ENCODE peak calls at places on chromosomes 3 and 15, in nine cellular contexts. L is endothelial cell of umbilical vein, B is testis, P is spleen, X is ovary, Z is Peyer's patch, Q is right lobe of liver, C is stomach, M is IMR-90. I is an unnamed sample.

GRCh38 chr15:56817266-56817665 is 84.0 kb upstream of the ZNF280D start:
- DNase-seq in L (peak), B (no peak), P (no peak), X (no peak), Z (no peak), Q (no peak), C (no peak), M (peak), I (no peak)

GRCh38 chr3:74546426-74546825 is 68.0 kb downstream of the CNTN3 start:
- DNase-seq in L (no peak), B (no peak), P (no peak), X (no peak), Z (no peak), Q (peak), C (peak), M (peak), I (no peak)

GRCh38 chr15:37995461-37996347 is 61.3 kb downstream of the TMCO5A start:
- DNase-seq in L (peak), B (peak), P (no peak), X (no peak), Z (no peak), Q (no peak), C (no peak), M (peak), I (peak)

GRCh38 chr3:24343084-24343783 is 151.4 kb downstream of the THRB start:
- DNase-seq in L (no peak), B (no peak), P (no peak), X (no peak), Z (no peak), Q (no peak), C (no peak), M (peak), I (no peak)

GRCh38 chr3:169497567-169498257 is 165.8 kb downstream of the MECOM start:
- DNase-seq in L (peak), B (no peak), P (no peak), X (no peak), Z (no peak), Q (no peak), C (no peak), M (peak), I (no peak)

GRCh38 chr3:197181751-197182150 is 116.7 kb downstream of the DLG1 start:
- DNase-seq in L (no peak), B (no peak), P (no peak), X (no peak), Z (no peak), Q (peak), C (no peak), M (peak), I (no peak)

GRCh38 chr15:43522247-43522646 is 4.8 kb downstream of the MAP1A start:
- DNase-seq in L (no peak), B (no peak), P (no peak), X (no peak), Z (no peak), Q (no peak), C (no peak), M (no peak), I (no peak)

GRCh38 chr3:143644370-143645089 is 203.7 kb downstream of the SLC9A9 start:
- DNase-seq in L (peak), B (peak), P (no peak), X (no peak), Z (peak), Q (peak), C (peak), M (peak), I (no peak)

GRCh38 chr15:51846463-51847230 is 17.2 kb downstream of the TMOD3 start:
- DNase-seq in L (peak), B (no peak), P (no peak), X (no peak), Z (no peak), Q (no peak), C (no peak), M (peak), I (peak)

GRCh38 chr15:92797168-92798052 is 102.7 kb upstream of the CHD2 start:
- DNase-seq in L (peak), B (peak), P (no peak), X (no peak), Z (no peak), Q (no peak), C (no peak), M (peak), I (peak)

DNA sequence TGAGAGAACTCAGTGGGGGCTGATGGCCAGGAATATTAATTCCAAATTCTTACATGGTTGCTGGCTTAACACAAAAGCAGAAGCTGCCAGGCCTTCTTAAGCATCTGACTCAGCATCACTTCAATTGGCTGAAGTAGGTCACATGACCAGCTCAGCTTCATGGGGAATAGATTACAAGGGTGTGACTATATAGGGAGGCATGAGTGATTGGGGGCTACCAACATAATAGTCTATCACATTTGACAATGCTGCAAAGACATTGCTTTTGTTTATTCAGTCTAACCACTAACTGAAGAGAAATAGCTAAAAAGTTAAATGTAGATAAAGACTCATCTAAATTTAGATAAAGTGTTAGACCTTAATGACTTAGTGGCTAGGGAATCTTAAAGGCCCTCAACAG is 101.7 kb upstream of the ANKRD28 start:
- DNase-seq in L (peak), B (no peak), P (no peak), X (no peak), Z (no peak), Q (no peak), C (no peak), M (peak), I (no peak)
- H3K27ac ChIP-seq in L (no peak), B (no peak), P (no peak), X (no peak), Z (no peak), Q (no peak), C (no peak), M (no peak), I (no peak)

GRCh38 chr3:195129644-195130492 is 141.1 kb downstream of the XXYLT1 start:
- DNase-seq in L (no peak), B (no peak), P (no peak), X (no peak), Z (no peak), Q (no peak), C (no peak), M (peak), I (no peak)
- TF ChIP-seq POLR2A in L (no peak), B (no peak), P (no peak), X (no peak), Z (no peak), Q (no peak), C (no peak), M (no peak), I (no peak)

GRCh38 chr15:78449220-78449999 is 11.4 kb downstream of the IREB2 start:
- DNase-seq in L (no peak), B (no peak), P (no peak), X (no peak), Z (no peak), Q (no peak), C (no peak), M (no peak), I (no peak)
- H3K27ac ChIP-seq in L (no peak), B (no peak), P (peak), X (peak), Z (no peak), Q (no peak), C (no peak), M (no peak), I (peak)

GRCh38 chr3:48596676-48597407 is 1.7 kb upstream of the COL7A1 start:
- DNase-seq in L (no peak), B (no peak), P (no peak), X (no peak), Z (no peak), Q (no peak), C (no peak), M (no peak), I (no peak)

GRCh38 chr3:48599509-48600285 is 4.6 kb upstream of the COL7A1 start:
- DNase-seq in L (no peak), B (no peak), P (no peak), X (no peak), Z (no peak), Q (no peak), C (no peak), M (no peak), I (no peak)

GRCh38 chr3:48599077-48599501 is 4.0 kb upstream of the COL7A1 start:
- DNase-seq in L (no peak), B (peak), P (no peak), X (no peak), Z (no peak), Q (no peak), C (no peak), M (no peak), I (no peak)

GRCh38 chr3:48597408-48597800 is 2.3 kb upstream of the COL7A1 start:
- DNase-seq in L (no peak), B (no peak), P (no peak), X (no peak), Z (no peak), Q (no peak), C (no peak), M (no peak), I (no peak)

DNA sequence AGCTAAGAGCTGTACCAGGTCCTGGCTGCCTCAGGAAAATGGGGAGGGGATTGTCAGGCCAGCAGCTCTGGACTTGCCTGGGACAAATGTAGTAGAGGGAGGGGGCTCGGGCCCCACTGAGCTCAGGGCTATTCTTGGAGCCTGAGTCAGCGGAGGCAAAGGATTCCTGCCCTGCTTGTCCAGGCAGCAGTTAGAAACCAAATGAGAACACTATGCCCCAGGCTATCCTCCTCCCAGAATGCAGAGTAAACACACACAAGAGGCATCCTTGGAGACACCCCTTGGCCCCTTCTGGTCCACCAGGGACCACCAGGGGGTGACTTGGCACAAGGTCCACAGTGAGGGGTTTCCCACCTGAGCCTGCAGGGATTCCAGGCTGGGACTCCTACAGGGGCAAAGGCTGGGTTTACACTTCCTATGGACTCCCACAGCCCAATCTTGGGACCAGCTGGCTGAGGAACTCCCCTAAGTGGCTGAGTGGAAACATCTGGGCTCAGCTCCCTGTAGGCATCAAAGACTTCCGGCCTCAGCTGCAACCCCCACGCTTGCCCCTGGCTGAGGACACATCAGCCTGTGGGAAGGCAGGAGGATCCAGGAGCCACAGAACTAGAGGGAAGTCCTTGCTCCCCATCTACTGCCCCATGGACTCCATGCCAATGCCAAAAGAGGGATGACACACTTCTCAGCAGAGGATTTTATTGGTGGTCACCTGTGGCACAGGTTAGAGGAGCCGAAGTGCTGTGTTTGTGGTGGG is 3.4 kb upstream of the COL7A1 start:
- DNase-seq in L (no peak), B (peak), P (no peak), X (peak), Z (no peak), Q (no peak), C (no peak), M (peak), I (no peak)
- TF ChIP-seq POLR2A in L (no peak), B (no peak), P (no peak), X (no peak), Z (no peak), Q (no peak), C (no peak), M (no peak), I (no peak)

GRCh38 chr15:48442011-48442410 is 110.8 kb downstream of the DUT start:
- DNase-seq in L (no peak), B (no peak), P (no peak), X (no peak), Z (no peak), Q (no peak), C (no peak), M (peak), I (no peak)

GRCh38 chr15:48435356-48435755 is 104.1 kb downstream of the DUT start:
- DNase-seq in L (no peak), B (no peak), P (no peak), X (no peak), Z (no peak), Q (no peak), C (no peak), M (peak), I (no peak)

GRCh38 chr15:48437178-48437577 is 105.9 kb downstream of the DUT start:
- DNase-seq in L (no peak), B (no peak), P (no peak), X (no peak), Z (no peak), Q (no peak), C (no peak), M (peak), I (no peak)

GRCh38 chr15:48440084-48440483 is 108.9 kb downstream of the DUT start:
- DNase-seq in L (no peak), B (peak), P (no peak), X (peak), Z (no peak), Q (no peak), C (no peak), M (peak), I (peak)
- H3K27ac ChIP-seq in L (no peak), B (no peak), P (no peak), X (no peak), Z (no peak), Q (no peak), C (no peak), M (peak), I (no peak)

GRCh38 chr15:90934949-90935751 is at the start of gene UNC45A:
- DNase-seq in L (peak), B (peak), P (peak), X (peak), Z (peak), Q (peak), C (peak), M (peak), I (peak)
- TF ChIP-seq POLR2A in L (peak), B (no peak), P (peak), X (peak), Z (peak), Q (peak), C (peak), M (peak), I (peak)

DNA sequence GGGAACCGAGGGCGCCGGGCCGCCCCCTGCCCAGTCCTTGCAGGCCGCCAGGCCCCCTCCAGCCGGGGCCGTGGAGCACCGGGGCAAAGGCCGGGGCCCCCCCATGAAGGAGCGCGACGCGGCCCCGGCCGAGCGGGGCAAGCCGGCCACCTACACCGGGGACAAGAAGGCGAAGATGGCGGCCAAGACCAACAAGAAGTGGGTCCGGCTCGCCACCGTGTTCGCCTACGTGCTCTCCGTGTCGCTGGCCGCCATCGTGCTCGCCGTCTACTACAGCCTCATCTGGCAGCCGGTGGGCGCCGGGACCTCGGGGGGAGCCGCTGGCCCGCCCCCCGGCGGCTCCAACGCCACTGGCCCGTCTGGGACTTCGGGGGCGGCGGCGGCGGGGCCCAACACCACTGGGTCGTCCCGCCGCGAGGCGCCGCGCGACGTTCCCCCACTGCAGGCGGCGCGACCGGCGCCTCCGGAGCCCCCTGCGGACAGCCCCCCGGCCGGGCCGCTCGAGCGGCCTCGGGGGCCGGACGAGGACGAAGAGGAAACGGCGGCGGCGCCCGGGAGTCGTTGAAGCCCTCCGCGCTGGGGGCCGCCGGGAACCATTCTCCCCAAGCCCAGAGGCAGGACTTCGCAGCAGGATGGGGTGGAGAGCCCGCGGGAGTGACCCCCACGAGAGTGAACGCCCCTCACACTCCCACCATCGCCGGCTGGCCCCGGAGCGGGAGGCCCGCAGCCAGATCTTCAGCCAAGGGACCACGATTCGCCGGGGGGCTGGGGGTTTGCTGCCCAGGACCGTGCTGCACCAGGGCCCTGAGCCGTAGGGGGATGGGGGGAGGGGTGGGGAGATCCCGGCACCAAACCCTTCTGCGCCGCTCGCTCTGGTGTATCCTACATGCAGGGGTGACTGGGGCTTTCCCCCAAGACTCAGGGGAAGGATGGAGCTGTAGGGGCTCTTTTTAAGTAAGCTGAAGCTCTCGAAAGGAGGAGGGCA is 753 bp downstream of the INAFM2 start:
- DNase-seq in L (peak), B (peak), P (peak), X (peak), Z (no peak), Q (no peak), C (no peak), M (no peak), I (no peak)
- H3K27ac ChIP-seq in L (peak), B (no peak), P (peak), X (peak), Z (peak), Q (peak), C (peak), M (peak), I (no peak)

GRCh38 chr3:96576935-96577334 is 237.5 kb upstream of the EPHA6 start:
- DNase-seq in L (no peak), B (no peak), P (no peak), X (no peak), Z (no peak), Q (no peak), C (no peak), M (no peak), I (no peak)
- TF ChIP-seq POLR2A in L (no peak), B (no peak), P (no peak), X (no peak), Z (no peak), Q (no peak), C (no peak), M (no peak), I (no peak)

DNA sequence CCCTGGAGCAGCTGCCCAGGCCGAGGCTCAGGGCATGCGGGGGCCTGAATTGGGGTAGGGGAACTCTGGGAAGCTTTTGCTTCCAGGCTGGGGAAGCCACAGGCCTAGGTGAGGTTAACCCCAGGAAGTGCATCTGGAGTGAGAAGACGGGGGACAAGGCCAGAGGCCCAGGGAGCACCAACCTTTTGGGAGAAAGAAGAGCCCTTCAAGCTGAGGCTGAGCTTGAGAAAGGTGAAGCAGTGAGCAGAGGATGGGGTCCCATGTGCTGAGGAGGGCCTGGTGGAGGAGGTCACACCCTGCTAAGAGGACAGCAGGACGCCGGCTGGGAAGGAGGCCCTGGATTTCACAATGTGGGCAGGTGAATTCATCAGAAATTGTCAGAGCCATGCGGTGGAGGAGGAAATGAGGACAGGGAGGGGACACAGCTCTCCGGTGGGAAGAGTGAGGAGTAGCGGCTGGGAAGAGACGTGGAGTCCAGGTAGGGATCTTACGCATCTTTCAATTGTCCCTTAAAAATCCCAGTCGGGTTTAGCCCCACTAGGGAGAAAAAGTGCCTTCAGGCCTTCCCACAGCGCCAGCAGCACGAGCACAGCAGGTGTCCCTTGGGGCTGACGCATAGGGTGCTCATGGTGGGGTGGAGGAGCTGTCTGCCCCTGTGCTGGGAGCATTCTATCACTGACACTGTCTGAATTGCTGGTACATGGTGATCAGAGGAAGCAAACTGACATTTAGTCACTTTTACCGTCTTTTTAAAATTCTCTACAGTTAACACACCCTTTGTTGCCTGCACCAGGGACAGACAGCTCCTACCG is 50.9 kb downstream of the HCN4 start:
- DNase-seq in L (no peak), B (no peak), P (peak), X (peak), Z (peak), Q (peak), C (no peak), M (no peak), I (no peak)
- H3K27ac ChIP-seq in L (no peak), B (no peak), P (no peak), X (no peak), Z (no peak), Q (no peak), C (no peak), M (no peak), I (no peak)

I was measured in adrenal gland.